ENCODE peak calls at places on chromosomes 5 and 9, in five cellular contexts. One of them, this sample, is unnamed.

GRCh38 chr9:111851536-111851935 is 45.1 kb upstream of the UGCG start:
- DNase-seq in upper lobe of right lung: no peak
- DNase-seq in stomach: no peak
- DNase-seq in Peyer's patch: no peak
- DNase-seq in GM23248: peak; percentile 33
- DNase-seq in this sample: no peak

GRCh38 chr5:134133213-134133994 is 18.9 kb downstream of the TCF7 start:
- DNase-seq in upper lobe of right lung: peak; percentile 53
- DNase-seq in stomach: no peak
- DNase-seq in Peyer's patch: no peak
- DNase-seq in GM23248: no peak
- DNase-seq in this sample: no peak

GRCh38 chr9:91516781-91517180 is 93.1 kb upstream of the NFIL3 start:
- DNase-seq in upper lobe of right lung: no peak
- DNase-seq in stomach: no peak
- DNase-seq in Peyer's patch: no peak
- DNase-seq in GM23248: no peak
- DNase-seq in this sample: no peak

GRCh38 chr9:131259916-131260597 is 16.3 kb downstream of the FAM78A start:
- DNase-seq in upper lobe of right lung: no peak
- DNase-seq in stomach: no peak
- DNase-seq in Peyer's patch: no peak
- DNase-seq in GM23248: no peak
- DNase-seq in this sample: no peak

GRCh38 chr9:130532426-130532825 is 47.0 kb upstream of the FUBP3 start:
- DNase-seq in upper lobe of right lung: no peak
- DNase-seq in stomach: no peak
- DNase-seq in Peyer's patch: no peak
- DNase-seq in GM23248: no peak
- DNase-seq in this sample: no peak

GRCh38 chr5:37847978-37848425 is 8.2 kb upstream of the GDNF start:
- DNase-seq in upper lobe of right lung: no peak
- DNase-seq in stomach: no peak
- DNase-seq in Peyer's patch: no peak
- DNase-seq in GM23248: peak; percentile 49
- DNase-seq in this sample: no peak

GRCh38 chr5:151082976-151083651 is 2.3 kb upstream of the TNIP1 start:
- DNase-seq in upper lobe of right lung: peak; percentile 70
- DNase-seq in stomach: peak; percentile 69
- DNase-seq in Peyer's patch: no peak
- DNase-seq in GM23248: no peak
- DNase-seq in this sample: peak; percentile 22

GRCh38 chr9:116646661-116647514 is 40.2 kb upstream of the TRIM32 start:
- DNase-seq in upper lobe of right lung: no peak
- DNase-seq in stomach: no peak
- DNase-seq in Peyer's patch: no peak
- DNase-seq in GM23248: peak; percentile 70
- DNase-seq in this sample: no peak

GRCh38 chr9:93301911-93302525 is 118.1 kb downstream of the WNK2 start:
- DNase-seq in upper lobe of right lung: peak; percentile 60
- DNase-seq in stomach: peak; percentile 20
- DNase-seq in Peyer's patch: peak; percentile 8
- DNase-seq in GM23248: no peak
- DNase-seq in this sample: no peak

GRCh38 chr5:25107878-25108277 is 463.1 kb upstream of the CDH10 start:
- DNase-seq in upper lobe of right lung: no peak
- DNase-seq in stomach: no peak
- DNase-seq in Peyer's patch: no peak
- DNase-seq in GM23248: no peak
- DNase-seq in this sample: no peak

GRCh38 chr9:114666841-114667240 is 9.2 kb upstream of the TEX53 start:
- DNase-seq in upper lobe of right lung: no peak
- DNase-seq in stomach: no peak
- DNase-seq in Peyer's patch: no peak
- DNase-seq in GM23248: no peak
- DNase-seq in this sample: no peak

GRCh38 chr9:18255158-18255629 is 218.8 kb upstream of the ADAMTSL1 start:
- DNase-seq in upper lobe of right lung: peak; percentile 81
- DNase-seq in stomach: peak; percentile 83
- DNase-seq in Peyer's patch: peak; percentile 51
- DNase-seq in GM23248: peak; percentile 89
- DNase-seq in this sample: peak; percentile 69

GRCh38 chr5:131845828-131846227 is 49.0 kb upstream of the FNIP1 start:
- DNase-seq in upper lobe of right lung: no peak
- DNase-seq in stomach: no peak
- DNase-seq in Peyer's patch: no peak
- DNase-seq in GM23248: no peak
- DNase-seq in this sample: no peak

GRCh38 chr9:90300901-90301688 is 341.5 kb downstream of the DIRAS2 start:
- DNase-seq in upper lobe of right lung: no peak
- DNase-seq in stomach: peak; percentile 27
- DNase-seq in Peyer's patch: no peak
- DNase-seq in GM23248: peak; percentile 91
- DNase-seq in this sample: no peak

GRCh38 chr5:61965074-61965473 is 340.9 kb upstream of the KIF2A start:
- DNase-seq in upper lobe of right lung: no peak
- DNase-seq in stomach: no peak
- DNase-seq in Peyer's patch: no peak
- DNase-seq in GM23248: no peak
- DNase-seq in this sample: no peak

GRCh38 chr5:154860123-154860522 is 1.7 kb downstream of the CNOT8 start:
- DNase-seq in upper lobe of right lung: peak; percentile 72
- DNase-seq in stomach: no peak
- DNase-seq in Peyer's patch: peak; percentile 29
- DNase-seq in GM23248: peak; percentile 79
- DNase-seq in this sample: no peak

GRCh38 chr9:6247266-6247665 is 31.7 kb downstream of the IL33 start:
- DNase-seq in upper lobe of right lung: no peak
- DNase-seq in stomach: no peak
- DNase-seq in Peyer's patch: no peak
- DNase-seq in GM23248: peak; percentile 46
- DNase-seq in this sample: no peak

GRCh38 chr9:136404801-136405136 is 4.8 kb upstream of the SNAPC4 start:
- DNase-seq in upper lobe of right lung: no peak
- DNase-seq in stomach: no peak
- DNase-seq in Peyer's patch: no peak
- DNase-seq in GM23248: no peak
- DNase-seq in this sample: no peak
- H3K27ac ChIP-seq in upper lobe of right lung: no peak overlapping the region
- H3K27ac ChIP-seq in stomach: no peak overlapping the region
- H3K27ac ChIP-seq in Peyer's patch: no peak overlapping the region
- H3K27ac ChIP-seq in GM23248: no peak overlapping the region
- H3K27ac ChIP-seq in this sample: peak overlapping the region; percentile 68

DNA sequence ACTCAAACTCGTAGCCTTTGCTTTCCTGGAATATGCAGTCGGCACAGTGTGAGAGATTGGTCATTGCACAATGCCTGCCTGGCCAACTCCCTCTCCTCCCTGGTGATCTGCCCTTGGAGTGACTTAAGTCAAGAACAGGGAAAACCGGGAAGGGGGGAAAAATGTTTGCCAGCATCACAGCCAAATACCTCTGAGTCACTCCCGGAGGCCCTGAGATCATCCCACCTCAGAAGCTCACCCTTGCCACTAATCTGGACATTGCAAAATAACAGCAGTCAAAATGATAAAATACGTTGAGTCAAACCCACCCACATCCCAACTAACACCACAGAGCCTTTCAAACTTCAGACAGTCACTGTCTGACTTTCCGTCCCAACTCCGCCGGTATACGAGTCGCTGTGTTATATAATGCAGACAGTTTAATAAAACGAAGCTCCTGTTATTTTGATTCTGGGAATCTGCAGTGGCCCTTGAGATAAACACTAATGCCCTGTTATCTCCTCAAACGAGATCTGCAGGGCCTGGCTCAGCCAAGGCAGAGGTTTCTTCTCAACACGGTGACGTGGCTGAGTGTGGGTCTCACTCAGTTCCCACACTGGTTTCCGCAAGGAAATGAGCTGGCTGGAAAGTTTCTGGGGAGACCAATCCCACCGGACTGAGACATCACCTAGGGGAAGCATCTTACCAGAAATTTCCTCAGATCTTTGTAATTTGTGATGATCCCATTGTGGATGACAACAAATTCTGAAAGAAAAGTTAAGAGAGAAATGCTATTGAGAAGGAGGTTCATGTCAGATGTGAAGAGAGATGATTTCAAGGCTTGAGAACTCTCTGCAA is 22.1 kb downstream of the GFPT2 start:
- DNase-seq in upper lobe of right lung: no peak
- DNase-seq in stomach: peak; percentile 31
- DNase-seq in Peyer's patch: no peak
- DNase-seq in GM23248: peak; percentile 98
- DNase-seq in this sample: no peak
- H3K27ac ChIP-seq in upper lobe of right lung: peak overlapping the region; percentile 71
- H3K27ac ChIP-seq in stomach: peak overlapping the region; percentile 73
- H3K27ac ChIP-seq in Peyer's patch: peak overlapping the region; percentile 13
- H3K27ac ChIP-seq in GM23248: peak overlapping the region; percentile 95
- H3K27ac ChIP-seq in this sample: no peak overlapping the region

DNA sequence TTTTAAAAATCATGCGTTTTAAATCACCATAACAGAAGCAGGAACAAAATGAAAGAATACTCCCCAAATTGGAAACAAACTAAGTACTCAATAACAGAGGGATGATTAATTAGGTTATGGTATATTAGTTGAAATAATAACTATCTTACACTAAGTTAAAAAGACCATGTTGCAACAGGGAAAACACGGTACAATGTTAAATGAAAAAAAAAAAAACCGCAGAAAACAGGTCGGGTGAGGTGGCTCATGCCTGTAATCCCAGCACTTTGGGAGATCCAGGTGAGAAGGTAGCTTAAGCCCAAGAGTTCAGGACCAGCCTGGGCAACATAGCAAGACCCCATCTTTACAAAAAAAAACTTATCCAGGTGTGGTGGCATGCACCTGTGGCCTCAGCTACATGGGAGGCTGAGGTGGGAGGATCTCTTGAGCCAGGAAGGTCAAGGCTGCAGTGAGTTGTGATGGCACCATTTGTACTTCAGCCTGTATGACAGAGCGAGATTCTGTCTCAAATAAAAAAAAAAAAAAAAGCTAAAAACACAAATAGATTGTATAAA is 2.4 kb upstream of the PTPN3 start:
- DNase-seq in upper lobe of right lung: no peak
- DNase-seq in stomach: no peak
- DNase-seq in Peyer's patch: no peak
- DNase-seq in GM23248: no peak
- DNase-seq in this sample: no peak
- H3K27ac ChIP-seq in upper lobe of right lung: no peak overlapping the region
- H3K27ac ChIP-seq in stomach: no peak overlapping the region
- H3K27ac ChIP-seq in Peyer's patch: no peak overlapping the region
- H3K27ac ChIP-seq in GM23248: no peak overlapping the region
- H3K27ac ChIP-seq in this sample: no peak overlapping the region

GRCh38 chr9:37005517-37006140 is 28.4 kb downstream of the PAX5 start:
- DNase-seq in upper lobe of right lung: no peak
- DNase-seq in stomach: no peak
- DNase-seq in Peyer's patch: no peak
- DNase-seq in GM23248: no peak
- DNase-seq in this sample: no peak

GRCh38 chr9:37007295-37007694 is 26.8 kb downstream of the PAX5 start:
- DNase-seq in upper lobe of right lung: no peak
- DNase-seq in stomach: no peak
- DNase-seq in Peyer's patch: no peak
- DNase-seq in GM23248: no peak
- DNase-seq in this sample: no peak

GRCh38 chr9:37010180-37010579 is 23.9 kb downstream of the PAX5 start:
- DNase-seq in upper lobe of right lung: no peak
- DNase-seq in stomach: no peak
- DNase-seq in Peyer's patch: no peak
- DNase-seq in GM23248: no peak
- DNase-seq in this sample: no peak

GRCh38 chr9:37010976-37011375 is 23.1 kb downstream of the PAX5 start:
- DNase-seq in upper lobe of right lung: no peak
- DNase-seq in stomach: no peak
- DNase-seq in Peyer's patch: no peak
- DNase-seq in GM23248: no peak
- DNase-seq in this sample: no peak

GRCh38 chr9:37011530-37011929 is 22.5 kb downstream of the PAX5 start:
- DNase-seq in upper lobe of right lung: no peak
- DNase-seq in stomach: no peak
- DNase-seq in Peyer's patch: no peak
- DNase-seq in GM23248: no peak
- DNase-seq in this sample: no peak
- H3K27ac ChIP-seq in upper lobe of right lung: no peak overlapping the region
- H3K27ac ChIP-seq in stomach: no peak overlapping the region
- H3K27ac ChIP-seq in Peyer's patch: no peak overlapping the region
- H3K27ac ChIP-seq in GM23248: no peak overlapping the region
- H3K27ac ChIP-seq in this sample: no peak overlapping the region

This sample was measured in naive thymus-derived CD4-positive, alpha-beta T cell.